ENCODE peak calls at places on chromosomes 13 and 19, in six cellular contexts. One of them, this sample, is unnamed.

GRCh38 chr13:101512650-101513049 is 60.2 kb downstream of the ITGBL1 start:
- DNase-seq in body of pancreas: no peak
- DNase-seq in breast epithelium: peak; percentile 25
- DNase-seq in HCT116: no peak
- DNase-seq in IMR-90: no peak
- DNase-seq in neural progenitor cell: no peak
- DNase-seq in this sample: no peak

GRCh38 chr19:7874080-7874856 is at the start of gene PRR36:
- DNase-seq in body of pancreas: peak; percentile 62
- DNase-seq in breast epithelium: peak; percentile 66
- DNase-seq in HCT116: no peak
- DNase-seq in IMR-90: no peak
- DNase-seq in neural progenitor cell: peak; percentile 92
- DNase-seq in this sample: no peak

GRCh38 chr13:29597246-29597645 is 1.8 kb upstream of the SLC7A1 start:
- DNase-seq in body of pancreas: no peak
- DNase-seq in breast epithelium: no peak
- DNase-seq in HCT116: no peak
- DNase-seq in IMR-90: no peak
- DNase-seq in neural progenitor cell: no peak
- DNase-seq in this sample: no peak

GRCh38 chr19:17772172-17772571 is 20.9 kb downstream of the FCHO1 start:
- DNase-seq in body of pancreas: no peak
- DNase-seq in breast epithelium: no peak
- DNase-seq in HCT116: no peak
- DNase-seq in IMR-90: peak; percentile 14
- DNase-seq in neural progenitor cell: no peak
- DNase-seq in this sample: no peak

GRCh38 chr19:29715695-29716581 is 877 bp upstream of the C19orf12 start:
- DNase-seq in body of pancreas: peak; percentile 17
- DNase-seq in breast epithelium: no peak
- DNase-seq in HCT116: no peak
- DNase-seq in IMR-90: no peak
- DNase-seq in neural progenitor cell: no peak
- DNase-seq in this sample: no peak

GRCh38 chr19:55146078-55146647 is 2.8 kb downstream of the TNNT1 start:
- DNase-seq in body of pancreas: no peak
- DNase-seq in breast epithelium: no peak
- DNase-seq in HCT116: peak; percentile 64
- DNase-seq in IMR-90: no peak
- DNase-seq in neural progenitor cell: peak; percentile 75
- DNase-seq in this sample: no peak

GRCh38 chr13:45370922-45371406 is 30.0 kb upstream of the TPT1 start:
- DNase-seq in body of pancreas: peak; percentile 70
- DNase-seq in breast epithelium: peak; percentile 67
- DNase-seq in HCT116: no peak
- DNase-seq in IMR-90: peak; percentile 84
- DNase-seq in neural progenitor cell: peak; percentile 87
- DNase-seq in this sample: peak; percentile 83

GRCh38 chr13:51895906-51896888 is 34.4 kb downstream of the CCDC70 start:
- DNase-seq in body of pancreas: peak; percentile 68
- DNase-seq in breast epithelium: no peak
- DNase-seq in HCT116: peak; percentile 29
- DNase-seq in IMR-90: peak; percentile 61
- DNase-seq in neural progenitor cell: peak; percentile 74
- DNase-seq in this sample: no peak

GRCh38 chr19:50419022-50419579 is 363 bp downstream of the SPIB start:
- DNase-seq in body of pancreas: no peak
- DNase-seq in breast epithelium: no peak
- DNase-seq in HCT116: no peak
- DNase-seq in IMR-90: no peak
- DNase-seq in neural progenitor cell: no peak
- DNase-seq in this sample: no peak

GRCh38 chr19:40266111-40266510 is 19.0 kb downstream of the AKT2 start:
- DNase-seq in body of pancreas: no peak
- DNase-seq in breast epithelium: no peak
- DNase-seq in HCT116: no peak
- DNase-seq in IMR-90: no peak
- DNase-seq in neural progenitor cell: no peak
- DNase-seq in this sample: no peak

GRCh38 chr13:94309997-94310842 is 169.3 kb downstream of the DCT start:
- DNase-seq in body of pancreas: no peak
- DNase-seq in breast epithelium: no peak
- DNase-seq in HCT116: no peak
- DNase-seq in IMR-90: peak; percentile 96
- DNase-seq in neural progenitor cell: no peak
- DNase-seq in this sample: no peak

GRCh38 chr19:50191270-50191669 is 12.2 kb upstream of the MYH14 start:
- DNase-seq in body of pancreas: no peak
- DNase-seq in breast epithelium: no peak
- DNase-seq in HCT116: no peak
- DNase-seq in IMR-90: no peak
- DNase-seq in neural progenitor cell: no peak
- DNase-seq in this sample: no peak

GRCh38 chr13:103973740-103974139 is 907.5 kb upstream of the SLC10A2 start:
- DNase-seq in body of pancreas: no peak
- DNase-seq in breast epithelium: no peak
- DNase-seq in HCT116: no peak
- DNase-seq in IMR-90: no peak
- DNase-seq in neural progenitor cell: no peak
- DNase-seq in this sample: no peak

GRCh38 chr19:18419195-18419698 is at the start of gene SSBP4:
- DNase-seq in body of pancreas: peak; percentile 77
- DNase-seq in breast epithelium: no peak
- DNase-seq in HCT116: no peak
- DNase-seq in IMR-90: peak; percentile 70
- DNase-seq in neural progenitor cell: peak; percentile 91
- DNase-seq in this sample: peak; percentile 64

GRCh38 chr19:46040952-46041500 is at the start of gene IGFL4:
- DNase-seq in body of pancreas: no peak
- DNase-seq in breast epithelium: no peak
- DNase-seq in HCT116: no peak
- DNase-seq in IMR-90: no peak
- DNase-seq in neural progenitor cell: no peak
- DNase-seq in this sample: no peak

GRCh38 chr13:64078480-64078936 is 2662.9 kb upstream of the PCDH20 start:
- DNase-seq in body of pancreas: no peak
- DNase-seq in breast epithelium: no peak
- DNase-seq in HCT116: no peak
- DNase-seq in IMR-90: no peak
- DNase-seq in neural progenitor cell: no peak
- DNase-seq in this sample: no peak

GRCh38 chr19:7995756-7996155 is 9.7 kb downstream of the ELAVL1 start:
- DNase-seq in body of pancreas: no peak
- DNase-seq in breast epithelium: no peak
- DNase-seq in HCT116: no peak
- DNase-seq in IMR-90: no peak
- DNase-seq in neural progenitor cell: no peak
- DNase-seq in this sample: no peak

GRCh38 chr13:34364633-34365032 is 546.7 kb downstream of the RFC3 start:
- DNase-seq in body of pancreas: no peak
- DNase-seq in breast epithelium: no peak
- DNase-seq in HCT116: no peak
- DNase-seq in IMR-90: peak; percentile 16
- DNase-seq in neural progenitor cell: no peak
- DNase-seq in this sample: no peak

GRCh38 chr19:13037161-13037560 is 41.9 kb downstream of the NFIX start:
- DNase-seq in body of pancreas: no peak
- DNase-seq in breast epithelium: peak; percentile 68
- DNase-seq in HCT116: no peak
- DNase-seq in IMR-90: peak; percentile 85
- DNase-seq in neural progenitor cell: no peak
- DNase-seq in this sample: no peak

GRCh38 chr13:49828452-49828851 is 36.0 kb upstream of the KPNA3 start:
- DNase-seq in body of pancreas: no peak
- DNase-seq in breast epithelium: no peak
- DNase-seq in HCT116: no peak
- DNase-seq in IMR-90: no peak
- DNase-seq in neural progenitor cell: no peak
- DNase-seq in this sample: no peak

GRCh38 chr19:1057185-1057857 is 9.6 kb upstream of the ARHGAP45 start:
- DNase-seq in body of pancreas: no peak
- DNase-seq in breast epithelium: no peak
- DNase-seq in HCT116: no peak
- DNase-seq in IMR-90: peak; percentile 67
- DNase-seq in neural progenitor cell: peak; percentile 75
- DNase-seq in this sample: no peak

GRCh38 chr19:44657211-44657921 is 13.7 kb downstream of the PVR start:
- DNase-seq in body of pancreas: peak; percentile 71
- DNase-seq in breast epithelium: peak; percentile 23
- DNase-seq in HCT116: no peak
- DNase-seq in IMR-90: peak; percentile 68
- DNase-seq in neural progenitor cell: peak; percentile 81
- DNase-seq in this sample: peak; percentile 70

GRCh38 chr13:39804332-39805231 is 149.1 kb downstream of the COG6 start:
- DNase-seq in body of pancreas: no peak
- DNase-seq in breast epithelium: no peak
- DNase-seq in HCT116: no peak
- DNase-seq in IMR-90: no peak
- DNase-seq in neural progenitor cell: no peak
- DNase-seq in this sample: no peak

GRCh38 chr13:39317284-39317683 is 279.0 kb downstream of the NHLRC3 start:
- DNase-seq in body of pancreas: no peak
- DNase-seq in breast epithelium: no peak
- DNase-seq in HCT116: no peak
- DNase-seq in IMR-90: peak; percentile 62
- DNase-seq in neural progenitor cell: no peak
- DNase-seq in this sample: peak; percentile 31

GRCh38 chr13:77506874-77507273 is 28.6 kb upstream of the SCEL start:
- DNase-seq in body of pancreas: no peak
- DNase-seq in breast epithelium: no peak
- DNase-seq in HCT116: peak; percentile 7
- DNase-seq in IMR-90: no peak
- DNase-seq in neural progenitor cell: no peak
- DNase-seq in this sample: no peak

DNA sequence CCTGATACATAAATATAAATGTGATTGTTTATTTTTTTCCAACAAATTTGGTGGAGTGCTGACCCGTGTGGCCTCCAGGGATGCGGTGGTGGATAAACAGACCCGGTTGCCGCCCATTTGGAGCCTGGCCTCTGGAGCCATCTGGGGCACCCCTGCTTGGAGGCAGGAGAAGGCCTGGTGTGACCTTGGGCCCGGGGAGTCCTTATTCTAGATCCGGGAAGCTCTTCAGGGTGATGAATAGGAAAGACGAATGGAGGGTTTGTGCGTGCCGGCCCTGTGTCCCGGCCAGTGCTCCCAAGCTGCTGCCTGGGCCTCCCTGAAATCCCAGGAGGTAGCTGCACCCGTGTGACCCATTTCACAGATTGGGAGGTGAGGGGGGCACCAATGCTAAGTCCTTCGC is 11.5 kb downstream of the PAK4 start:
- DNase-seq in body of pancreas: no peak
- DNase-seq in breast epithelium: no peak
- DNase-seq in HCT116: no peak
- DNase-seq in IMR-90: no peak
- DNase-seq in neural progenitor cell: no peak
- DNase-seq in this sample: no peak
- H3K4me1 ChIP-seq in body of pancreas: peaks cover 85% of the 10 kb centered on the region
- H3K4me1 ChIP-seq in breast epithelium: peaks cover 6% of the 10 kb centered on the region
- H3K4me1 ChIP-seq in HCT116: peaks cover 18% of the 10 kb centered on the region
- H3K4me1 ChIP-seq in IMR-90: peaks cover 12% of the 10 kb centered on the region
- H3K4me1 ChIP-seq in neural progenitor cell: peaks cover 55% of the 10 kb centered on the region
- H3K4me1 ChIP-seq in this sample: peaks cover 35% of the 10 kb centered on the region

DNA sequence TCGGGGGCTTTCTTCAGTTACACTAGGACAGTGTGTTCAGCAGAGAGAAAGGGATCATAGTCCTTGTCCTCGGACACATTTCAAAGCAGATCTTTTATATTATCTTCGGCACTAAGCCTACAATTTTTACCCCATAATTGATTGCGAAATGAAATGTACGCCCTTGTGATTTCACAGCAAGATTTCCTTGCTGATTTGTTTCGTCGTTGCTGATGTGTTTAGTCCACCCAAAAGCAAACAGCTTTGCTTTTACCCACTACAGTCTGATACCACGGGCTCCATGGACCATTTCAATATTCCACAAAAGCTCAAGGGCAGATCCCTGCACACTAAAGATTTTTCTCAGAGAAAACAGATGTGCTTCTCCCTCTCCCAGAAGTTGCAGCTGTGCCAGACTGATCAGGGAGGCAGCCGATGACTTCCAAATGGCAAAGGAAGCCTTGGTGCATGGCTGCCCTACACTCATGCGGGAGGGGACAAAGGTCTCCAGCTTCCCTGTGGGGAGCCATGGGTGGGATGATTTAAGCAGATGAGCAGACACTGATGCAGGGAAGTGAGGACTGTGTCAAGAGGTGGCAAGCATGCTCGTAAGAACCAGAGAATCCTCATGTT is 81.2 kb downstream of the STK24 start:
- DNase-seq in body of pancreas: no peak
- DNase-seq in breast epithelium: no peak
- DNase-seq in HCT116: no peak
- DNase-seq in IMR-90: no peak
- DNase-seq in neural progenitor cell: peak; percentile 48
- DNase-seq in this sample: no peak
- H3K27ac ChIP-seq in body of pancreas: peak overlapping the region; percentile 6
- H3K27ac ChIP-seq in breast epithelium: peak overlapping the region; percentile 43
- H3K27ac ChIP-seq in HCT116: no peak overlapping the region
- H3K27ac ChIP-seq in IMR-90: peak overlapping the region; percentile 72
- H3K27ac ChIP-seq in neural progenitor cell: peak overlapping the region; percentile 72
- H3K27ac ChIP-seq in this sample: no peak overlapping the region

GRCh38 chr13:36910545-36910944 is 9.5 kb downstream of the SMAD9 start:
- DNase-seq in body of pancreas: no peak
- DNase-seq in breast epithelium: no peak
- DNase-seq in HCT116: no peak
- DNase-seq in IMR-90: no peak
- DNase-seq in neural progenitor cell: no peak
- DNase-seq in this sample: no peak
- H3K4me1 ChIP-seq in body of pancreas: no peaks in the 10 kb centered on the region
- H3K4me1 ChIP-seq in breast epithelium: no peaks in the 10 kb centered on the region
- H3K4me1 ChIP-seq in HCT116: no peaks in the 10 kb centered on the region
- H3K4me1 ChIP-seq in IMR-90: peaks cover 4% of the 10 kb centered on the region
- H3K4me1 ChIP-seq in neural progenitor cell: no peaks in the 10 kb centered on the region
- H3K4me1 ChIP-seq in this sample: no peaks in the 10 kb centered on the region

GRCh38 chr19:16620018-16620417 is 8.0 kb downstream of the MED26 start:
- DNase-seq in body of pancreas: no peak
- DNase-seq in breast epithelium: no peak
- DNase-seq in HCT116: no peak
- DNase-seq in IMR-90: no peak
- DNase-seq in neural progenitor cell: no peak
- DNase-seq in this sample: peak; percentile 30

GRCh38 chr19:16618248-16618647 is 9.8 kb downstream of the MED26 start:
- DNase-seq in body of pancreas: no peak
- DNase-seq in breast epithelium: no peak
- DNase-seq in HCT116: no peak
- DNase-seq in IMR-90: no peak
- DNase-seq in neural progenitor cell: no peak
- DNase-seq in this sample: no peak

GRCh38 chr19:16621165-16621800 is 6.7 kb downstream of the MED26 start:
- DNase-seq in body of pancreas: no peak
- DNase-seq in breast epithelium: no peak
- DNase-seq in HCT116: no peak
- DNase-seq in IMR-90: no peak
- DNase-seq in neural progenitor cell: no peak
- DNase-seq in this sample: no peak

GRCh38 chr19:16619456-16619855 is 8.5 kb downstream of the MED26 start:
- DNase-seq in body of pancreas: no peak
- DNase-seq in breast epithelium: no peak
- DNase-seq in HCT116: no peak
- DNase-seq in IMR-90: no peak
- DNase-seq in neural progenitor cell: no peak
- DNase-seq in this sample: no peak

GRCh38 chr19:16620584-16620983 is 7.4 kb downstream of the MED26 start:
- DNase-seq in body of pancreas: no peak
- DNase-seq in breast epithelium: no peak
- DNase-seq in HCT116: no peak
- DNase-seq in IMR-90: no peak
- DNase-seq in neural progenitor cell: no peak
- DNase-seq in this sample: no peak
- H3K27ac ChIP-seq in body of pancreas: no peak overlapping the region
- H3K27ac ChIP-seq in breast epithelium: no peak overlapping the region
- H3K27ac ChIP-seq in HCT116: no peak overlapping the region
- H3K27ac ChIP-seq in IMR-90: no peak overlapping the region
- H3K27ac ChIP-seq in neural progenitor cell: no peak overlapping the region
- H3K27ac ChIP-seq in this sample: no peak overlapping the region

This sample was measured in ovary.